ENCODE peak calls at places on chromosomes 4 and X, in four cellular contexts. S is endodermal cell, A is suprapubic skin, T is transverse colon. V is an unnamed sample.

GRCh38 chr4:132614682-132615081 is 534.4 kb upstream of the PCDH10 start:
- DNase-seq in S (no peak), A (no peak), T (no peak), V (no peak)

GRCh38 chr4:135564090-135564489 is 1362.5 kb upstream of the PABPC4L start:
- DNase-seq in S (no peak), A (no peak), T (no peak), V (no peak)

GRCh38 chr4:30718021-30718888 is 1.9 kb upstream of the PCDH7 start:
- DNase-seq in S (peak; percentile 85), A (no peak), T (peak; percentile 19), V (peak; percentile 88)

GRCh38 chr4:57148831-57149230 is 38.6 kb upstream of the IGFBP7 start:
- DNase-seq in S (no peak), A (no peak), T (no peak), V (no peak)

GRCh38 chrX:103919336-103919682 is 43.1 kb upstream of the TMSB15B start:
- DNase-seq in S (no peak), A (no peak), T (peak; percentile 17), V (no peak)

GRCh38 chrX:24243692-24244091 is 70.2 kb downstream of the SUPT20HL2 start:
- DNase-seq in S (no peak), A (no peak), T (no peak), V (no peak)

GRCh38 chr4:39406763-39407583 is at the start of gene KLB:
- DNase-seq in S (no peak), A (no peak), T (peak; percentile 48), V (no peak)

GRCh38 chr4:165715989-165716388 is 157.0 kb upstream of the TLL1 start:
- DNase-seq in S (no peak), A (no peak), T (no peak), V (no peak)

GRCh38 chr4:100494166-100494565 is 23.7 kb downstream of the EMCN start:
- DNase-seq in S (no peak), A (no peak), T (no peak), V (no peak)

GRCh38 chrX:149487292-149487691 is 17.8 kb downstream of the IDS start:
- DNase-seq in S (peak; percentile 57), A (no peak), T (no peak), V (no peak)

GRCh38 chr4:184280591-184281071 is 63.0 kb upstream of the ENPP6 start:
- DNase-seq in S (no peak), A (no peak), T (peak; percentile 19), V (no peak)

GRCh38 chr4:8383451-8384160 is 56.9 kb downstream of the ACOX3 start:
- DNase-seq in S (no peak), A (no peak), T (no peak), V (no peak)

GRCh38 chrX:139739138-139739537 is 31.2 kb upstream of the MCF2 start:
- DNase-seq in S (no peak), A (no peak), T (no peak), V (no peak)

GRCh38 chrX:68994135-68994882 is 165.5 kb downstream of the EFNB1 start:
- DNase-seq in S (peak; percentile 26), A (peak; percentile 47), T (no peak), V (peak; percentile 77)

GRCh38 chrX:44433556-44433955 is 90.1 kb upstream of the EFHC2 start:
- DNase-seq in S (no peak), A (no peak), T (no peak), V (no peak)

GRCh38 chr4:160351018-160351417 is 1248.1 kb downstream of the RAPGEF2 start:
- DNase-seq in S (no peak), A (no peak), T (no peak), V (no peak)

GRCh38 chr4:180304321-180304720 is 1938.9 kb upstream of the TENM3 start:
- DNase-seq in S (no peak), A (no peak), T (no peak), V (no peak)

GRCh38 chr4:88158360-88159136 is at the start of gene ABCG2:
- DNase-seq in S (peak; percentile 85), A (peak; percentile 61), T (peak; percentile 58), V (no peak)

GRCh38 chr4:158315706-158316105 is 105.4 kb downstream of the TMEM144 start:
- DNase-seq in S (no peak), A (no peak), T (no peak), V (no peak)

DNA sequence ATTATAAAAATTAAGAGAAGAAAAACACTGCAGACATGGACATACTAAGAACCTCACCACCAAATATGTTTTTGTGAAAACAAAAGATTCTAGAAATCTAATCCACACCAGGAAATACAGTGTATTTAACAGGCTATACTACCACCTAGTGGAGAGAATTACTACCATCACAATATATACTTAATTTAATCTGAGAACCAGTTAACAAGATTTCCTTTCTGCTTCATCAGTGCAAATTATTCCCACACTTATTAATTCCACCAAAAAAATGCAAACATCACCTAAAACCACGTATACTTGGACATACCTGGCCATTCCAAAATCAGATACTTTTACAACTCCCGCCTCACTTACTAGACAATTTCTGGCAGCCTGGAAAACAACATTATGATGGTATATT is 7.0 kb upstream of the TXK start:
- DNase-seq in S (no peak), A (no peak), T (no peak), V (no peak)
- TF ChIP-seq CTCF in S (peak; percentile 84), A (peak; percentile 15), T (peak; percentile 53), V (peak; percentile 65)

GRCh38 chr4:24809376-24809775 is 14.0 kb downstream of the SOD3 start:
- DNase-seq in S (peak; percentile 75), A (no peak), T (no peak), V (no peak)
- TF ChIP-seq CTCF in S (peak; percentile 70), A (no peak), T (no peak), V (no peak)

GRCh38 chr4:153465922-153466636 is at the start of gene TMEM131L:
- DNase-seq in S (peak; percentile 90), A (peak; percentile 74), T (peak; percentile 72), V (no peak)
- TF ChIP-seq CTCF in S (peak; percentile 46), A (no peak), T (no peak), V (peak; percentile 38)

GRCh38 chrX:155745792-155746191 is 133.0 kb upstream of the TMLHE start:
- DNase-seq in S (no peak), A (no peak), T (peak; percentile 66), V (no peak)
- TF ChIP-seq CTCF in S (no peak), A (no peak), T (no peak), V (no peak)

GRCh38 chr4:143085224-143085623 is 99.5 kb upstream of the USP38 start:
- DNase-seq in S (no peak), A (no peak), T (no peak), V (no peak)
- TF ChIP-seq CTCF in S (peak; percentile 30), A (no peak), T (peak; percentile 51), V (peak; percentile 35)

GRCh38 chr4:11701978-11702377 is 273.3 kb upstream of the HS3ST1 start:
- DNase-seq in S (peak; percentile 62), A (no peak), T (no peak), V (no peak)
- TF ChIP-seq CTCF in S (peak; percentile 56), A (no peak), T (no peak), V (no peak)

GRCh38 chr4:1802720-1803522 is 9.8 kb downstream of the FGFR3 start:
- DNase-seq in S (no peak), A (no peak), T (no peak), V (no peak)

GRCh38 chr4:1802151-1802715 is 9.1 kb downstream of the FGFR3 start:
- DNase-seq in S (no peak), A (peak; percentile 82), T (peak; percentile 36), V (no peak)

GRCh38 chr4:1800805-1801204 is 7.7 kb downstream of the FGFR3 start:
- DNase-seq in S (no peak), A (no peak), T (no peak), V (no peak)

GRCh38 chr4:1799997-1800375 is 6.9 kb downstream of the FGFR3 start:
- DNase-seq in S (no peak), A (no peak), T (no peak), V (no peak)

GRCh38 chr4:1801286-1801958 is 8.3 kb downstream of the FGFR3 start:
- DNase-seq in S (no peak), A (no peak), T (no peak), V (no peak)
- TF ChIP-seq CTCF in S (no peak), A (no peak), T (no peak), V (no peak)

GRCh38 chrX:152822383-152823086 is 8.0 kb downstream of the CETN2 start:
- DNase-seq in S (no peak), A (no peak), T (no peak), V (no peak)

GRCh38 chrX:152819732-152820131 is 10.8 kb downstream of the CETN2 start:
- DNase-seq in S (no peak), A (no peak), T (no peak), V (no peak)

GRCh38 chrX:152823657-152824056 is 6.9 kb downstream of the CETN2 start:
- DNase-seq in S (no peak), A (no peak), T (no peak), V (no peak)

GRCh38 chrX:152819271-152819670 is 11.3 kb downstream of the CETN2 start:
- DNase-seq in S (no peak), A (no peak), T (no peak), V (no peak)

GRCh38 chrX:152821145-152821765 is 9.3 kb downstream of the CETN2 start:
- DNase-seq in S (peak; percentile 86), A (no peak), T (peak; percentile 46), V (no peak)
- TF ChIP-seq CTCF in S (peak; percentile 77), A (no peak), T (peak; percentile 44), V (peak; percentile 48)

GRCh38 chrX:145393702-145394235 is 146.5 kb downstream of the SPANXN1 start:
- DNase-seq in S (peak; percentile 53), A (no peak), T (no peak), V (no peak)
- TF ChIP-seq CTCF in S (peak; percentile 72), A (no peak), T (no peak), V (no peak)

DNA sequence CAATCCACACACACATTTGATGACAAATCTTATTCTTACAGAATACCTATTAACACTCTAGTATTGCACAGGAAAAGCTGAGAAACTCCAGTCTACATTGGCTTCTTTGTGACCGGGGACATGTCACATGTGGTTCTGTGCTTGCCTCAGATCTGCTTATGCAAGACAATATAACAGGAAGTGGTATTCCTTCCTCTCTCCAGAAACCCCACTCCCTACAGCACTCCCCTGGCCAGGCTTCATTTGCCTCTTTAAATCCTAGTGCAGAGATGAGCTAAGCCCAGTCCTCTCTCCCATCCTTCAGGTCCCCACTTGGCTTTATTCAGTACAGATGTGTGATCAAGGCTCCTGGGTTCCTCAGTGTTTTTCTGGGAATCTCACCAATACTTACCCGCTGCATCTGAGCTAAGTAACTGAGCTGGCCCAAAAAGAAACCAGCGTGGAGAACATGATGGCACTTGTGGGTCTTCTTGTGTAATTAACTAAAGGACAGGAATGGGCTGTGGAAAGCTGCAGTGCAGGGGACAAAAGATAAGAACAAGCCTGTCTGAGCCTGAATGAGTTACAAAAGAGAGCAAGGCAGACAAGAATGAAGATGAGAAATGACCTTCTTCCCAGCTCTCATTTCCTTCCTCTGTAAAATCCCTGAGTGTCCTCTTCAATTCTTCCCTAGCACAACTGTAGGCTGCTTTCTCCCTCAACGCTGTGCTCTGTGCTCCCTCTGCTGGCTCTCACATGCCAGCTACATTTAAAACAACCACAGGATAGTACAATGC is 105.6 kb downstream of the HNRNPD start:
- DNase-seq in S (peak; percentile 79), A (no peak), T (peak; percentile 49), V (no peak)
- TF ChIP-seq CTCF in S (peak; percentile 91), A (peak; percentile 60), T (peak; percentile 63), V (peak; percentile 82)